ENCODE peak calls at places on chromosomes 13 and 19, in six cellular contexts. H is tibial nerve, I is A549, N is GM12878, D is body of pancreas, Z is breast epithelium. O is an unnamed sample. For H3K4me1, the result is how much of the 10 kb centered on the place peaks cover.

GRCh38 chr19:46491975-46492682 is 3.5 kb downstream of the PNMA8B start:
- DNase-seq in I (no peak), H (no peak), D (no peak), Z (no peak), N (no peak), O (no peak)

GRCh38 chr19:9150650-9151049 is 10.5 kb downstream of the ZNF317 start:
- DNase-seq in N (no peak), Z (no peak), D (no peak), I (no peak), H (no peak), O (no peak)

GRCh38 chr13:35888327-35888940 is 242.7 kb downstream of the DCLK1 start:
- DNase-seq in I (no peak), Z (no peak), D (peak), N (no peak), H (no peak), O (no peak)

GRCh38 chr13:37526710-37527446 is 71.7 kb downstream of the POSTN start:
- DNase-seq in D (no peak), I (no peak), H (peak), Z (no peak), N (no peak), O (no peak)

GRCh38 chr19:246551-246950 is 44.7 kb downstream of the PLPP2 start:
- DNase-seq in Z (no peak), H (no peak), N (no peak), I (no peak), D (no peak), O (no peak)

GRCh38 chr13:113299951-113300350 is 2.9 kb downstream of the LAMP1 start:
- DNase-seq in H (no peak), I (no peak), D (peak), N (peak), Z (no peak), O (no peak)

GRCh38 chr13:113791761-113792160 is 32.7 kb downstream of the TMEM255B start:
- DNase-seq in N (no peak), Z (no peak), D (no peak), H (no peak), I (no peak), O (no peak)

GRCh38 chr13:113053376-113053775 is 52.2 kb upstream of the F7 start:
- DNase-seq in I (no peak), Z (no peak), N (no peak), D (no peak), H (no peak), O (no peak)

GRCh38 chr19:45553464-45553863 is 31.1 kb downstream of the OPA3 start:
- DNase-seq in D (peak), H (no peak), N (no peak), I (no peak), Z (no peak), O (peak)

GRCh38 chr13:97121894-97122293 is 100.2 kb upstream of the MBNL2 start:
- DNase-seq in I (no peak), D (no peak), Z (no peak), N (no peak), H (no peak), O (no peak)

GRCh38 chr19:1956143-1956537 is 15.2 kb downstream of the CSNK1G2 start:
- DNase-seq in N (no peak), D (no peak), H (no peak), Z (no peak), I (no peak), O (no peak)

GRCh38 chr13:24742294-24742693 is 21.7 kb upstream of the RNF17 start:
- DNase-seq in I (no peak), H (no peak), D (no peak), N (no peak), Z (no peak), O (no peak)

GRCh38 chr19:49390978-49391304 is 2.9 kb downstream of the KASH5 start:
- DNase-seq in N (no peak), I (no peak), H (no peak), Z (no peak), D (peak), O (no peak)

GRCh38 chr13:31681133-31681532 is 58.2 kb upstream of the RXFP2 start:
- DNase-seq in D (no peak), H (no peak), I (no peak), Z (no peak), N (no peak), O (no peak)

GRCh38 chr19:1577929-1578618 is 9.9 kb upstream of the MEX3D start:
- DNase-seq in N (no peak), Z (no peak), I (no peak), D (no peak), H (no peak), O (no peak)

GRCh38 chr13:35699805-35700204 is 223.3 kb upstream of the MAB21L1 start:
- DNase-seq in H (peak), D (no peak), I (no peak), Z (no peak), N (no peak), O (no peak)

GRCh38 chr13:112796190-112796915 is 106.5 kb downstream of the ATP11A start:
- DNase-seq in I (no peak), Z (no peak), D (no peak), N (no peak), H (no peak), O (no peak)

GRCh38 chr19:21141787-21142464 is at the start of gene ZNF431:
- DNase-seq in N (peak), H (peak), I (peak), D (peak), Z (peak), O (peak)

GRCh38 chr19:35354898-35355297 is 3.4 kb upstream of the FFAR3 start:
- DNase-seq in Z (no peak), H (no peak), N (peak), D (no peak), I (no peak), O (no peak)

GRCh38 chr19:1884719-1885334 is 469 bp downstream of the ABHD17A start:
- DNase-seq in N (no peak), D (no peak), Z (no peak), H (no peak), I (no peak), O (no peak)

GRCh38 chr13:66640231-66640630 is 589.9 kb downstream of the PCDH9 start:
- DNase-seq in N (no peak), Z (no peak), H (no peak), D (no peak), I (no peak), O (no peak)

GRCh38 chr13:100388923-100389322 is 199.7 kb downstream of the GGACT start:
- DNase-seq in Z (no peak), D (no peak), N (no peak), H (no peak), I (no peak), O (no peak)

GRCh38 chr19:1360818-1361461 is 22.8 kb upstream of the NDUFS7 start:
- DNase-seq in H (peak), D (peak), Z (peak), I (no peak), N (no peak), O (no peak)

GRCh38 chr19:8017808-8018207 is 12.4 kb upstream of the ELAVL1 start:
- DNase-seq in N (no peak), H (no peak), D (no peak), Z (no peak), I (no peak), O (peak)

GRCh38 chr13:109301711-109302110 is 484.7 kb downstream of the IRS2 start:
- DNase-seq in D (no peak), I (no peak), H (no peak), N (no peak), Z (no peak), O (no peak)

GRCh38 chr19:16627194-16627927 is 643 bp downstream of the MED26 start:
- DNase-seq in I (peak), N (no peak), Z (no peak), H (no peak), D (peak), O (no peak)
- H3K4me1 ChIP-seq in I (under half), N (under half), Z (under half), H (under half), D (under half), O (under half)

GRCh38 chr19:14432817-14433453 is at the start of gene PKN1:
- DNase-seq in D (peak), N (no peak), H (no peak), I (peak), Z (no peak), O (peak)
- TF ChIP-seq POLR2A in D (peak), N (peak), H (peak), I (peak), Z (no peak), O (no peak)

DNA sequence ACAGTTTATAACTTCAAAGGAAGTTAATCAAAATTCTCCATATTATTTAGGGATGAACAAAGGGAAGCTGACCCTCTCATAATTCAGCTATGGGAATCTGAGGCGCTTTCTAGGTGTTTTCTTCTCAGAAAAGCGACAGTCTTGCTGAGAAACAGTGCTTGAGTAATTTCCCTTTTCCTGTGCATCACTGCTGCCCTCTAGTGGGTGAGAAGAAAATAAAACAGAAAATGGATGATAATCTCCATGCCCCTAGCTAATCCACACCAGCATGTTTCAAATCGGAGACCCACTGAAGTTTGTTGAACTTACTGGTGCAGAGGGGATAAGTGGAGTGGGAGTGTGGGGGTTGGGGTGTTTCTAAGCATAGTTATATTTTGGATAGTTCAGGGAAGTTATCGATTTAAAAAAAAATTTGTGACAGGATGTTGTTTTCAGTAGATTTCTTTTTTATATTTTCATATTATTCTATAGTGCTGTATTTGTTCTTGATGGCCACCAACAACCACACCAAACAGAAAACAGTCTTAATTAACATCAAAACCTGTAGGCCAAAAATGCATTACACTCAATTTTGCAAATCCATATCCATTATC is 21.4 kb downstream of the LCP1 start:
- DNase-seq in H (no peak), Z (no peak), I (peak), N (no peak), D (peak), O (peak)
- H3K4me1 ChIP-seq in H (under half), Z (under half), I (under half), N (under half), D (under half), O (under half)

GRCh38 chr19:5839312-5840017 is at the start of gene FUT6:
- DNase-seq in I (no peak), H (no peak), D (no peak), N (no peak), Z (no peak), O (no peak)
- TF ChIP-seq POLR2A in I (no peak), H (no peak), D (no peak), N (no peak), Z (no peak), O (no peak)

GRCh38 chr19:39397360-39398296 is 6.5 kb downstream of the MED29 start:
- DNase-seq in Z (peak), I (peak), N (no peak), H (peak), D (peak), O (peak)
- H3K4me1 ChIP-seq in Z (under half), I (half or more), N (half or more), H (under half), D (under half), O (under half)

GRCh38 chr19:18110833-18111232 is 13.3 kb downstream of the MAST3 start:
- DNase-seq in H (no peak), D (peak), Z (no peak), N (no peak), I (no peak), O (peak)

GRCh38 chr19:18109363-18109730 is 11.8 kb downstream of the MAST3 start:
- DNase-seq in N (no peak), D (peak), H (no peak), Z (no peak), I (no peak), O (no peak)

GRCh38 chr19:18107235-18108083 is 9.9 kb downstream of the MAST3 start:
- DNase-seq in Z (no peak), H (no peak), I (no peak), D (peak), N (no peak), O (no peak)

GRCh38 chr19:18108897-18109296 is 11.3 kb downstream of the MAST3 start:
- DNase-seq in N (no peak), H (no peak), Z (no peak), I (no peak), D (no peak), O (no peak)

GRCh38 chr19:18109731-18110671 is 12.4 kb downstream of the MAST3 start:
- DNase-seq in H (no peak), I (no peak), N (no peak), D (peak), Z (no peak), O (peak)
- TF ChIP-seq POLR2A in H (no peak), I (peak), N (no peak), D (peak), Z (no peak), O (peak)